ENCODE peak calls at places on chromosomes 7 and 10, in four cellular contexts. O is stomach; A is CD8-positive, alpha-beta T cell; C is SK-N-SH. Y is an unnamed sample.

GRCh38 chr7:132286836-132287235 is 289.4 kb downstream of the PLXNA4 start:
- DNase-seq in A (no peak), O (no peak), C (no peak), Y (no peak)

GRCh38 chr10:51926336-51926735 is 226.9 kb upstream of the CSTF2T start:
- DNase-seq in O (no peak), C (no peak), A (no peak), Y (no peak)

GRCh38 chr10:60425392-60426110 is 35.9 kb upstream of the ANK3 start:
- DNase-seq in A (no peak), C (no peak), O (no peak), Y (no peak)

GRCh38 chr10:96413151-96413787 is 54.5 kb upstream of the OPALIN start:
- DNase-seq in A (no peak), O (no peak), C (no peak), Y (peak; percentile 81)

GRCh38 chr10:22229756-22230330 is 12.0 kb upstream of the EBLN1 start:
- DNase-seq in O (no peak), C (no peak), A (no peak), Y (no peak)

GRCh38 chr7:127828843-127829502 is 177.0 kb downstream of the SND1 start:
- DNase-seq in C (no peak), O (no peak), A (no peak), Y (no peak)

GRCh38 chr7:123170333-123171016 is 29.3 kb downstream of the SLC13A1 start:
- DNase-seq in A (no peak), O (no peak), C (no peak), Y (no peak)

GRCh38 chr10:116490028-116490662 is 55.6 kb upstream of the PNLIP start:
- DNase-seq in O (no peak), C (peak; percentile 47), A (no peak), Y (no peak)

GRCh38 chr7:4738711-4739527 is 36.5 kb upstream of the AP5Z1 start:
- DNase-seq in C (peak; percentile 87), A (peak; percentile 42), O (peak; percentile 36), Y (peak; percentile 89)

GRCh38 chr7:27947581-27948278 is 207.8 kb downstream of the TAX1BP1 start:
- DNase-seq in A (no peak), C (no peak), O (no peak), Y (no peak)

GRCh38 chr10:24238527-24239247 is 29.7 kb downstream of the KIAA1217 start:
- DNase-seq in A (no peak), C (no peak), O (no peak), Y (peak; percentile 80)

GRCh38 chr10:48798486-48799254 is 114.0 kb downstream of the WDFY4 start:
- DNase-seq in C (no peak), O (no peak), A (no peak), Y (no peak)

GRCh38 chr7:149690688-149691446 is 82.5 kb downstream of the ZNF467 start:
- DNase-seq in C (peak; percentile 54), A (no peak), O (no peak), Y (peak; percentile 95)

GRCh38 chr10:91409869-91410637 is at the start of gene HECTD2:
- DNase-seq in O (peak; percentile 81), C (peak; percentile 90), A (peak; percentile 81), Y (peak; percentile 92)

GRCh38 chr10:62096534-62096933 is 172.1 kb downstream of the RTKN2 start:
- DNase-seq in C (no peak), O (no peak), A (no peak), Y (no peak)

GRCh38 chr7:43834463-43835251 is 34.7 kb downstream of the MRPS24 start:
- DNase-seq in O (no peak), A (peak; percentile 38), C (no peak), Y (no peak)

GRCh38 chr10:76302491-76302890 is 871.1 kb downstream of the LRMDA start:
- DNase-seq in O (no peak), C (no peak), A (no peak), Y (no peak)

GRCh38 chr7:41699532-41699931 is 3.4 kb downstream of the INHBA start:
- DNase-seq in O (no peak), A (no peak), C (no peak), Y (peak; percentile 78)

GRCh38 chr10:133261726-133262325 is 14.8 kb downstream of the ADAM8 start:
- DNase-seq in C (peak; percentile 98), A (peak; percentile 82), O (peak; percentile 92), Y (peak; percentile 88)

GRCh38 chr10:51083280-51083986 is 9.1 kb downstream of the PRKG1 start:
- DNase-seq in C (no peak), A (no peak), O (no peak), Y (peak; percentile 81)

GRCh38 chr10:115882021-115882420 is 391.0 kb downstream of the GFRA1 start:
- DNase-seq in C (no peak), A (no peak), O (no peak), Y (peak; percentile 74)

GRCh38 chr10:70672993-70673928 is 955 bp downstream of the ADAMTS14 start:
- DNase-seq in A (no peak), C (peak; percentile 68), O (no peak), Y (no peak)

GRCh38 chr7:83791737-83792136 is 142.8 kb upstream of the SEMA3E start:
- DNase-seq in A (no peak), O (no peak), C (no peak), Y (no peak)

GRCh38 chr10:79383974-79384606 is 36.8 kb downstream of the PPIF start:
- DNase-seq in O (no peak), A (no peak), C (peak; percentile 19), Y (peak; percentile 45)

GRCh38 chr7:134174797-134175261 is 47.7 kb downstream of the LRGUK start:
- DNase-seq in A (no peak), C (no peak), O (no peak), Y (no peak)

DNA sequence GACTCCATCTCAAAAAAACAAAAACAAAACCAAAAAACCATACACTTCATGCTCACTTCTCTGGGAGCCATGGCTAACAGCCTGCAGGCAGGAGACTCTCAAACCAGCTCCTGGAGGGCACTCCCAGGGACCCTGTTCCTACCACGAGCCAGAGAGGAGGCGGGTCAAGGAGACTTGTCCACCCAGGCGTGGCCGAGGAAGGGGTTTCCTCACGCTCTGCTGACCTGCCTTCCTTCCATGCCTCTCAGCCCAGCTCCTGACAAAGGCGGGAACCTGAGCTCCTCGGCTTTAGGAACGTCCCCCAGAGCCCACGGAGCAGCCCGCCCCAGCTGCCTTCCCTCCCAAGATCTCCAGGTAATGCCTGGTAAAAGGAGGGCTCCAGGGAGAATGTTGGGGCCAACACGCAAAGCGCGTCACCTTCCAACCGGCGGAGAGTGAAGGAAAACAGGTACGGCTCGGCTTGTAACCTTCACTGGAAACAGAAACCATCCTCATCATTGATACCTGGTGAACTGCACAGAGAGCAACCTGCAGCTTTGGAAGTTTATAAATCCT is 9.5 kb downstream of the GPR146 start:
- DNase-seq in O (no peak), C (no peak), A (no peak), Y (no peak)
- H3K27ac ChIP-seq in O (peak overlapping the region; percentile 77), C (no peak overlapping the region), A (no peak overlapping the region), Y (peak overlapping the region; percentile 17)

GRCh38 chr10:125035588-125036298 is 93.8 kb downstream of the ZRANB1 start:
- DNase-seq in O (no peak), C (peak; percentile 69), A (no peak), Y (no peak)
- H3K27ac ChIP-seq in O (no peak overlapping the region), C (peak overlapping the region; percentile 87), A (no peak overlapping the region), Y (no peak overlapping the region)

DNA sequence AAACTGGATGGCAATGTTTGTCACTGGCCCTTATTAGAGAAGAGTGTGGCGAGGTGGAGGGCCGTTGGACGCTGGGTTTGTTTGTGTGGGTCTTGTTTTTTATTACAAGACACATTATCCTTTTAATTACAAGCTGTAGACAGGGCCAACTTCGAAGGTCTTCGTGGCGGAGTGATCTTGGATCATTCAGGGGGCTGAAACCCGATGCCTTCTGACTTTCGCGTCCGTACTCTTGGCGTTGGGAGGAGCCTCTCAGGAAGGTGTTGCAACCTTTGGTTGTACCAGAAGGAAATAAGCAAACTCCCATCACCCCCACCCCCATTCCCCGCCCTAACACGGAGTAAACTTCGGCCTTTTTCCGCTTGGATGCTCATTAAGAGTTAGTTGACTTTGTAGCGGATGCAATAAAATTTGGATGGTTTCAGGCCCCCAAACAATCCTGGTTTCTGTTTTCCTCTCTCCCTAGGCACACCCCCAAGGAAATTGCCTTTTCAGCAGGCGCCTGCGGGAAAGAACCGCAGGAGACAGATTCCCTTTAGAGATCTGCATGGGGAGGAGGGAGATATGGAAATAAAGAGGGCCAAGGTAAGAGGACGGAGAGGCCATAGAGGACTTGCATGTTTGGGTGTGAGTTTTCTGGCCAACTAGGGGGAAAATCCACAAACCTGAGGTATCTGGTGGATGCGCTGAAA is 294.5 kb upstream of the NFE2L3 start:
- DNase-seq in O (no peak), A (no peak), C (peak; percentile 36), Y (peak; percentile 87)
- H3K27ac ChIP-seq in O (peak overlapping the region; percentile 78), A (no peak overlapping the region), C (peak overlapping the region; percentile 58), Y (peak overlapping the region; percentile 89)

GRCh38 chr10:122308487-122309141 is 37.5 kb downstream of the BTBD16 start:
- DNase-seq in A (no peak), C (no peak), O (no peak), Y (peak; percentile 43)
- H3K27ac ChIP-seq in A (no peak overlapping the region), C (peak overlapping the region; percentile 45), O (peak overlapping the region; percentile 67), Y (no peak overlapping the region)

GRCh38 chr10:110219884-110220283 is 12.5 kb downstream of the MXI1 start:
- DNase-seq in A (no peak), C (no peak), O (no peak), Y (no peak)
- H3K27ac ChIP-seq in A (no peak overlapping the region), C (no peak overlapping the region), O (peak overlapping the region; percentile 91), Y (no peak overlapping the region)

GRCh38 chr10:1050145-1050544 is 1.2 kb upstream of the IDI1 start:
- DNase-seq in C (no peak), O (no peak), A (no peak), Y (peak; percentile 62)

GRCh38 chr10:1049425-1049958 is 573 bp upstream of the IDI1 start:
- DNase-seq in C (peak; percentile 96), A (no peak), O (peak; percentile 42), Y (no peak)

GRCh38 chr10:1048349-1048731 is 579 bp downstream of the IDI1 start:
- DNase-seq in C (peak; percentile 32), A (peak; percentile 87), O (no peak), Y (no peak)

GRCh38 chr10:1048732-1049424 is at the start of gene IDI1:
- DNase-seq in A (peak; percentile 99), C (peak; percentile 95), O (peak; percentile 98), Y (peak; percentile 99)

GRCh38 chr10:1050555-1050954 is 1.6 kb upstream of the IDI1 start:
- DNase-seq in A (peak; percentile 77), O (no peak), C (no peak), Y (peak; percentile 79)
- H3K27ac ChIP-seq in A (peak overlapping the region; percentile 97), O (peak overlapping the region; percentile 100), C (peak overlapping the region; percentile 99), Y (no peak overlapping the region)

DNA sequence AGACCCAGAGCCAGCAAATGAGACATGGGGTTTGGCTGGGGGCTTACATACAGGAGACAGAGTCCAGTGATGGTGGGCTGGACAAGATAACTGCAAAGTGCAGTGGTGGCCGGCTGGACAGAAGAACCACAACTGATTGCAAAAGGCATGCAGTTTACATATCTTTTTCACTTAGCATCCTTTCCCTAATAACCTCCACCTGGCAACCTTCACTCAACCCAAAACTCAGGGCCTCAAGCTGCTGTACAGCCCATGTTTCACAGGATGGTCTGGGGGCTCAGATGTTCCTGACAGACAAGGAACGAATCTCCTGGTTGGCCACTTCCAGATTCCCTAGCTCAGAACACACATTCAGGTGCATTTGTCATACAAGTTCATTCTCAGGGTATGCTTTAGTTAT is 7.8 kb upstream of the PDCD4 start:
- DNase-seq in A (no peak), C (no peak), O (no peak), Y (no peak)
- H3K27ac ChIP-seq in A (peak overlapping the region; percentile 77), C (no peak overlapping the region), O (peak overlapping the region; percentile 98), Y (no peak overlapping the region)